ENCODE peak calls at places on chromosomes 3 and 15, in five cellular contexts. H, F, Z, P and J are unnamed samples.

GRCh38 chr3:101635954-101636798 is 40.8 kb downstream of the ZBTB11 start:
- DNase-seq in F (peak), H (peak), Z (no peak), P (peak), J (peak)

GRCh38 chr3:73448761-73449290 is 175.9 kb downstream of the PDZRN3 start:
- DNase-seq in H (no peak), F (no peak), Z (no peak), P (no peak), J (no peak)

GRCh38 chr15:48940508-48940907 is 23.2 kb downstream of the SHC4 start:
- DNase-seq in H (peak), P (no peak), Z (no peak), F (peak), J (no peak)

GRCh38 chr3:58065700-58066167 is 57.5 kb downstream of the FLNB start:
- DNase-seq in P (peak), Z (no peak), F (no peak), H (no peak), J (no peak)

GRCh38 chr3:126081618-126082333 is 2.1 kb downstream of the SLC41A3 start:
- DNase-seq in F (peak), H (peak), Z (no peak), P (no peak), J (no peak)

GRCh38 chr3:115100172-115100571 is 46.9 kb downstream of the ZBTB20 start:
- DNase-seq in Z (no peak), F (no peak), P (no peak), H (peak), J (no peak)

GRCh38 chr3:150345021-150345538 is 63.0 kb upstream of the TSC22D2 start:
- DNase-seq in Z (no peak), F (peak), P (peak), H (peak), J (no peak)

GRCh38 chr3:86793786-86794185 is 197.2 kb downstream of the VGLL3 start:
- DNase-seq in F (peak), P (no peak), Z (peak), H (peak), J (no peak)

GRCh38 chr15:39588531-39589192 is 7.8 kb downstream of the THBS1 start:
- DNase-seq in P (no peak), F (no peak), H (peak), Z (no peak), J (no peak)

GRCh38 chr15:81642451-81642990 is 268.5 kb upstream of the TMC3 start:
- DNase-seq in F (no peak), P (no peak), H (peak), Z (no peak), J (no peak)

GRCh38 chr15:100842756-100843730 is 36.6 kb upstream of the ALDH1A3 start:
- DNase-seq in P (no peak), H (peak), Z (no peak), F (peak), J (no peak)

GRCh38 chr3:128497305-128498126 is 4.5 kb upstream of the GATA2 start:
- DNase-seq in Z (no peak), F (peak), H (peak), P (peak), J (no peak)

GRCh38 chr15:69324031-69324430 is 25.3 kb downstream of the PAQR5 start:
- DNase-seq in Z (no peak), P (no peak), H (no peak), F (no peak), J (no peak)

GRCh38 chr3:5006755-5007202 is 27.5 kb downstream of the BHLHE40 start:
- DNase-seq in H (peak), F (peak), P (no peak), Z (no peak), J (no peak)

GRCh38 chr15:57367556-57367955 is 8.7 kb upstream of the CGNL1 start:
- DNase-seq in H (no peak), Z (no peak), F (no peak), P (no peak), J (no peak)

GRCh38 chr3:135762188-135762853 is 203.2 kb upstream of the PPP2R3A start:
- DNase-seq in P (peak), F (no peak), Z (no peak), H (no peak), J (no peak)

GRCh38 chr15:70361891-70362290 is 264.2 kb upstream of the TLE3 start:
- DNase-seq in Z (no peak), P (peak), H (no peak), F (no peak), J (no peak)

GRCh38 chr15:40420071-40420713 is 14.6 kb downstream of the IVD start:
- DNase-seq in P (no peak), Z (no peak), F (no peak), H (no peak), J (no peak)

GRCh38 chr15:67066041-67067021 is 929 bp downstream of the SMAD3 start:
- DNase-seq in Z (no peak), H (no peak), P (no peak), F (no peak), J (peak)

GRCh38 chr3:44418549-44418948 is 58.9 kb downstream of the ZNF445 start:
- DNase-seq in H (no peak), P (no peak), F (no peak), Z (no peak), J (no peak)

GRCh38 chr3:143480306-143480852 is 360.8 kb downstream of the CHST2 start:
- DNase-seq in H (peak), P (no peak), Z (no peak), F (no peak), J (no peak)

GRCh38 chr3:148319161-148319915 is 378.4 kb upstream of the AGTR1 start:
- DNase-seq in Z (no peak), H (peak), P (no peak), F (no peak), J (no peak)

GRCh38 chr15:56341201-56341600 is 24.0 kb upstream of the TEX9 start:
- DNase-seq in F (peak), H (no peak), P (no peak), Z (no peak), J (no peak)

GRCh38 chr3:127589600-127590281 is 792 bp downstream of the TPRA1 start:
- DNase-seq in F (no peak), H (peak), Z (no peak), P (no peak), J (no peak)

GRCh38 chr3:138089091-138089490 is 26.3 kb downstream of the DZIP1L start:
- DNase-seq in F (peak), Z (no peak), P (no peak), H (no peak), J (no peak)
- H2BK5ac ChIP-seq in F (no peak), Z (no peak), P (no peak), H (no peak), J (no peak)

DNA sequence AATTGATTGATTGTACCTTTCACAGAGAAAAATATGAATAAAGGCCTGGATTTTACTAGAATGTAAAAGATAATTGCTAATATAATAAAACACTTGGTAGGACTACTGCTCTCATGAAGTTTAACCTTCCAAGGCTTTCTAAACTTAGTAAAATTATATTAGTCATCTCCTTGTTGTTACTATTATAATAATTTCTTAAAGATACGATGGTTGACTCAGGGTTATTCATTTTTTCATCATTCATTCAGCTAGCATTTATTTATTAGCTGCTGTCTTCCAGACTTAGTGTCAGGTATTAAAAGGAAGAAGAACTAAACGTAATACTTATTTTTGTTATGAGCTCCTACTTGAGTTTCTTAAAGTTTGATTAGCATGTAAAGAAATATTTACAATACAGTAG is 771.6 kb upstream of the NR2F2 start:
- DNase-seq in P (no peak), Z (no peak), H (no peak), F (no peak), J (no peak)
- H3K4ac ChIP-seq in P (no peak), Z (no peak), H (no peak), F (no peak), J (no peak)

GRCh38 chr15:72033285-72033684 is 84.7 kb downstream of the MYO9A start:
- DNase-seq in F (no peak), H (no peak), P (no peak), Z (no peak), J (no peak)
- H2BK12ac ChIP-seq in F (no peak), H (no peak), P (no peak), Z (no peak), J (no peak)

GRCh38 chr3:16770021-16770420 is 114.7 kb upstream of the PLCL2 start:
- DNase-seq in P (no peak), H (no peak), Z (no peak), F (no peak), J (no peak)
- H2BK5ac ChIP-seq in P (no peak), H (no peak), Z (no peak), F (no peak), J (no peak)

GRCh38 chr3:124800511-124801374 is 70.5 kb downstream of the UMPS start:
- DNase-seq in P (no peak), Z (no peak), H (peak), F (no peak), J (no peak)
- H3K4ac ChIP-seq in P (no peak), Z (no peak), H (peak), F (no peak), J (no peak)

GRCh38 chr3:81888822-81889557 is 127.5 kb upstream of the GBE1 start:
- DNase-seq in H (no peak), P (no peak), Z (no peak), F (no peak), J (no peak)
- H2BK12ac ChIP-seq in H (no peak), P (no peak), Z (no peak), F (no peak), J (no peak)

GRCh38 chr3:66997560-66998074 is 490 bp upstream of the KBTBD8 start:
- DNase-seq in Z (no peak), H (no peak), F (peak), P (no peak), J (no peak)

GRCh38 chr3:66998899-66999235 is 760 bp downstream of the KBTBD8 start:
- DNase-seq in H (no peak), P (no peak), F (no peak), Z (no peak), J (no peak)

GRCh38 chr3:67000006-67000405 is 1.9 kb downstream of the KBTBD8 start:
- DNase-seq in F (no peak), H (peak), P (no peak), Z (no peak), J (no peak)

GRCh38 chr3:67001086-67001861 is 3.2 kb downstream of the KBTBD8 start:
- DNase-seq in H (no peak), Z (no peak), F (no peak), P (no peak), J (no peak)

GRCh38 chr3:66998075-66998898 is at the start of gene KBTBD8:
- DNase-seq in P (peak), H (peak), Z (peak), F (peak), J (peak)
- H2BK5ac ChIP-seq in P (no peak), H (no peak), Z (peak), F (no peak), J (no peak)

GRCh38 chr3:11611271-11611893 is 32.3 kb downstream of the VGLL4 start:
- DNase-seq in H (no peak), P (no peak), Z (no peak), F (no peak), J (no peak)
- H3K4ac ChIP-seq in H (no peak), P (no peak), Z (no peak), F (peak), J (no peak)

GRCh38 chr15:77064118-77064517 is 6.8 kb downstream of the TSPAN3 start:
- DNase-seq in Z (no peak), F (no peak), P (no peak), H (no peak), J (no peak)
- H2BK12ac ChIP-seq in Z (no peak), F (no peak), P (no peak), H (no peak), J (no peak)

GRCh38 chr3:121637922-121638321 is 22.8 kb downstream of the HCLS1 start:
- DNase-seq in F (no peak), H (no peak), Z (no peak), P (no peak), J (no peak)
- H2BK5ac ChIP-seq in F (no peak), H (no peak), Z (no peak), P (no peak), J (no peak)